ENCODE peak calls at places on chromosomes 4 and X, in eight cellular contexts. U, K, T, Y, P, D, M and E are unnamed samples.
A peak's percentile ranks its signal among the peaks of the same experiment; 100 is the strongest.

GRCh38 chrX:12080265-12080664 is 58.0 kb upstream of the FRMPD4 start:
- DNase-seq in P (no peak), D (no peak), M (no peak), Y (peak; percentile 62), K (no peak), T (no peak), U (no peak), E (peak; percentile 15)

GRCh38 chr4:186144180-186144579 is 39.7 kb downstream of the FAM149A start:
- DNase-seq in T (no peak), K (no peak), D (peak; percentile 34), M (no peak), Y (peak; percentile 51), P (no peak), U (no peak), E (no peak)

GRCh38 chr4:48653217-48654014 is 126.7 kb downstream of the FRYL start:
- DNase-seq in Y (peak; percentile 59), T (no peak), M (peak; percentile 67), U (no peak), K (no peak), D (peak; percentile 11), P (no peak), E (no peak)

GRCh38 chr4:123741906-123742305 is 345.3 kb downstream of the SPRY1 start:
- DNase-seq in P (no peak), M (no peak), Y (peak; percentile 12), K (no peak), T (no peak), D (no peak), U (no peak), E (no peak)

GRCh38 chrX:123173833-123174232 is 10.2 kb upstream of the GRIA3 start:
- DNase-seq in M (no peak), K (no peak), Y (peak; percentile 25), T (no peak), P (no peak), D (no peak), U (no peak), E (no peak)

GRCh38 chrX:150211988-150212387 is 151.1 kb upstream of the MAMLD1 start:
- DNase-seq in K (no peak), U (no peak), P (no peak), M (no peak), D (no peak), T (no peak), Y (peak; percentile 54), E (no peak)

GRCh38 chrX:734411-734810 is 103.8 kb downstream of the SHOX start:
- DNase-seq in D (no peak), K (no peak), M (no peak), T (no peak), P (no peak), Y (no peak), U (no peak), E (no peak)

GRCh38 chr4:83618431-83618830 is 82.5 kb downstream of the GPAT3 start:
- DNase-seq in M (no peak), T (no peak), Y (peak; percentile 85), K (no peak), U (no peak), P (peak; percentile 31), D (no peak), E (no peak)

GRCh38 chr4:3690576-3691152 is 75.5 kb upstream of the ADRA2C start:
- DNase-seq in U (no peak), P (no peak), D (no peak), K (no peak), M (no peak), T (no peak), Y (no peak), E (no peak)

GRCh38 chr4:140809671-140810070 is 53.5 kb upstream of the TBC1D9 start:
- DNase-seq in K (no peak), Y (no peak), D (no peak), M (no peak), U (no peak), T (no peak), P (no peak), E (no peak)

GRCh38 chr4:51901363-51901762 is 58.4 kb downstream of the DCUN1D4 start:
- DNase-seq in K (no peak), T (no peak), U (no peak), D (no peak), M (no peak), Y (no peak), P (no peak), E (no peak)

GRCh38 chrX:20046270-20046669 is 55.4 kb upstream of the BCLAF3 start:
- DNase-seq in T (no peak), U (no peak), K (no peak), M (no peak), Y (no peak), P (no peak), D (no peak), E (no peak)

GRCh38 chrX:56729152-56729557 is at the start of gene NBDY:
- DNase-seq in M (peak; percentile 24), K (no peak), Y (peak; percentile 65), P (no peak), D (peak; percentile 66), T (no peak), U (peak; percentile 3), E (no peak)

GRCh38 chr4:47525154-47525819 is 40.2 kb downstream of the ATP10D start:
- DNase-seq in M (no peak), Y (peak; percentile 92), T (no peak), U (no peak), D (no peak), P (peak; percentile 88), K (no peak), E (peak; percentile 94)